ENCODE peak calls at places on chromosomes 16 and 17, in five cellular contexts. M is mucosa of descending colon, V is K562, L is heart right ventricle, N is GM23338. J is an unnamed sample.

GRCh38 chr17:54901230-54901847 is 687 bp downstream of the TOM1L1 start:
- DNase-seq in M (peak), V (peak), L (no peak), N (peak), J (no peak)

GRCh38 chr17:82602986-82603385 is 45.3 kb downstream of the WDR45B start:
- DNase-seq in M (no peak), V (no peak), L (no peak), N (no peak), J (no peak)

GRCh38 chr16:56281256-56281805 is 90.0 kb downstream of the GNAO1 start:
- DNase-seq in M (no peak), V (peak), L (no peak), N (peak), J (no peak)

GRCh38 chr16:1495281-1496262 is 2.4 kb downstream of the TELO2 start:
- DNase-seq in M (no peak), V (no peak), L (no peak), N (no peak), J (no peak)

GRCh38 chr16:54284931-54285413 is 1.6 kb downstream of the IRX3 start:
- DNase-seq in M (no peak), V (no peak), L (peak), N (peak), J (no peak)

GRCh38 chr16:48611329-48612137 is 1.6 kb upstream of the N4BP1 start:
- DNase-seq in M (peak), V (peak), L (no peak), N (peak), J (no peak)

GRCh38 chr17:30232015-30232821 is 3.3 kb downstream of the SLC6A4 start:
- DNase-seq in M (no peak), V (no peak), L (no peak), N (no peak), J (no peak)

GRCh38 chr17:67379251-67379630 is 2.2 kb downstream of the PITPNC1 start:
- DNase-seq in M (no peak), V (no peak), L (no peak), N (no peak), J (no peak)

GRCh38 chr17:35539659-35540026 is 2.2 kb upstream of the SLFN12L start:
- DNase-seq in M (no peak), V (no peak), L (no peak), N (peak), J (no peak)

GRCh38 chr17:65557349-65558310 is 3.8 kb downstream of the AXIN2 start:
- DNase-seq in M (peak), V (no peak), L (no peak), N (no peak), J (no peak)

GRCh38 chr17:74959826-74960738 is 12.5 kb downstream of the HID1 start:
- DNase-seq in M (no peak), V (peak), L (no peak), N (no peak), J (no peak)

GRCh38 chr16:2473999-2474876 is 689 bp upstream of the TBC1D24 start:
- DNase-seq in M (peak), V (peak), L (no peak), N (peak), J (no peak)

GRCh38 chr17:76670708-76671122 is 27.2 kb upstream of the ST6GALNAC1 start:
- DNase-seq in M (no peak), V (no peak), L (no peak), N (no peak), J (no peak)

GRCh38 chr17:44780161-44780560 is 21.4 kb downstream of the ADAM11 start:
- DNase-seq in M (no peak), V (no peak), L (no peak), N (no peak), J (no peak)

GRCh38 chr17:74325743-74326379 is at the start of gene KIF19:
- DNase-seq in M (peak), V (peak), L (peak), N (peak), J (no peak)

GRCh38 chr16:77599793-77600415 is 122.4 kb upstream of the NUDT7 start:
- DNase-seq in M (peak), V (peak), L (peak), N (peak), J (no peak)

GRCh38 chr17:45828171-45829133 is 16.2 kb upstream of the SPPL2C start:
- DNase-seq in M (no peak), V (no peak), L (no peak), N (no peak), J (no peak)

GRCh38 chr16:22955461-22956145 is 141.6 kb downstream of the HS3ST2 start:
- DNase-seq in M (no peak), V (no peak), L (no peak), N (no peak), J (no peak)

GRCh38 chr16:80375513-80375912 is 165.3 kb upstream of the DYNLRB2 start:
- DNase-seq in M (no peak), V (no peak), L (no peak), N (no peak), J (no peak)

GRCh38 chr17:80270104-80270503 is 9.5 kb downstream of the RNF213 start:
- DNase-seq in M (no peak), V (no peak), L (no peak), N (peak), J (no peak)

GRCh38 chr17:72390675-72391501 is 270.1 kb downstream of the SOX9 start:
- DNase-seq in M (no peak), V (no peak), L (no peak), N (no peak), J (no peak)

GRCh38 chr16:3143598-3144330 is 8.9 kb downstream of the ZNF213 start:
- DNase-seq in M (peak), V (no peak), L (peak), N (no peak), J (no peak)

GRCh38 chr17:32795339-32795979 is 81.5 kb downstream of the MYO1D start:
- DNase-seq in M (peak), V (no peak), L (no peak), N (no peak), J (no peak)

GRCh38 chr17:16980813-16981731 is 9.2 kb upstream of the TNFRSF13B start:
- DNase-seq in M (peak), V (no peak), L (no peak), N (no peak), J (no peak)

GRCh38 chr17:40646791-40647548 is 648 bp downstream of the SMARCE1 start:
- DNase-seq in M (no peak), V (peak), L (no peak), N (peak), J (no peak)

GRCh38 chr16:84464116-84464515 is 40.3 kb downstream of the MEAK7 start:
- DNase-seq in M (no peak), V (no peak), L (no peak), N (no peak), J (peak)

GRCh38 chr17:45935197-45935709 is 40.9 kb downstream of the MAPT start:
- DNase-seq in M (no peak), V (no peak), L (no peak), N (no peak), J (no peak)

GRCh38 chr17:7137182-7137943 is 22.7 kb upstream of the ASGR2 start:
- DNase-seq in M (no peak), V (no peak), L (no peak), N (no peak), J (peak)

GRCh38 chr17:55154101-55154500 is 110.7 kb upstream of the HLF start:
- DNase-seq in M (no peak), V (no peak), L (no peak), N (no peak), J (no peak)

GRCh38 chr16:68548947-68549346 is 9.9 kb downstream of the ZFP90 start:
- DNase-seq in M (no peak), V (no peak), L (no peak), N (no peak), J (no peak)

DNA sequence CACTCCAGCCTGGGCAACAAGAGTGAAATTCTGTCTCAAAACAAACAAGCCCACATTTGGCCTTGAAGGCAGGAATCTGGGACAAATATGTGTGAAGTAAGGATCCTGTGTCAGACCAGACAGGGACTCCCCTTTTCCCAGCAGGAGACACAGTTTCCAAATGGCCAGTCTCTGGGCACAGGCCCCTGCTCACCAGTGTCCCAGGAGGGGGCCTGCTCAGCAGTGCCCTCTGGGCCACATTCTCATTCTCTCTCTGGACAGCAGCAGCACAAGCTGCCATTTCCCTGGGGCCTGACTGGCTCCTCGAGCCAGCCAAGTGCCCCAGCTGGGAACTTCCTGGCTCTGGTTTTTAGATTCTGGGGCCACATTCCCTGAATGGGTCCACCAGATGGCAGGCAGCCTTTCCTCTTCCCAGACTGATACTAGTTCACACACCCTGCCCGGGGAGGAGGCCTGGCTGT is 11.7 kb upstream of the MNT start:
- DNase-seq in M (no peak), V (no peak), L (no peak), N (peak), J (peak)
- TF ChIP-seq CTCF in M (no peak), V (no peak), L (no peak), N (peak), J (no peak)

GRCh38 chr16:30186444-30186781 is 3.0 kb downstream of the CORO1A start:
- DNase-seq in M (no peak), V (no peak), L (no peak), N (no peak), J (no peak)
- H3K4me3 ChIP-seq in M (no peak), V (no peak), L (no peak), N (no peak), J (no peak)

DNA sequence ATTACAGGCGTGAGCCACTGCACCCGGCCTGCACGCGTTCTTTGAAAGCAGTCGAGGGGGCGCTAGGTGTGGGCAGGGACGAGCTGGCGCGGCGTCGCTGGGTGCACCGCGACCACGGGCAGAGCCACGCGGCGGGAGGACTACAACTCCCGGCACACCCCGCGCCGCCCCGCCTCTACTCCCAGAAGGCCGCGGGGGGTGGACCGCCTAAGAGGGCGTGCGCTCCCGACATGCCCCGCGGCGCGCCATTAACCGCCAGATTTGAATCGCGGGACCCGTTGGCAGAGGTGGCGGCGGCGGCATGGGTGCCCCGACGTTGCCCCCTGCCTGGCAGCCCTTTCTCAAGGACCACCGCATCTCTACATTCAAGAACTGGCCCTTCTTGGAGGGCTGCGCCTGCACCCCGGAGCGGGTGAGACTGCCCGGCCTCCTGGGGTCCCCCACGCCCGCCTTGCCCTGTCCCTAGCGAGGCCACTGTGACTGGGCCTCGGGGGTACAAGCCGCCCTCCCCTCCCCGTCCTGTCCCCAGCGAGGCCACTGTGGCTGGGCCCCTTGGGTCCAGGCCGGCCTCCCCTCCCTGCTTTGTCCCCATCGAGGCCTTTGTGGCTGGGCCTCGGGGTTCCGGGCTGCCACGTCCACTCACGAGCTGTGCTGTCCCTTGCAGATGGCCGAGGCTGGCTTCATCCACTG is at the start of gene BIRC5:
- DNase-seq in M (peak), V (peak), L (peak), N (peak), J (peak)
- TF ChIP-seq CTCF in M (no peak), V (no peak), L (no peak), N (peak), J (no peak)

DNA sequence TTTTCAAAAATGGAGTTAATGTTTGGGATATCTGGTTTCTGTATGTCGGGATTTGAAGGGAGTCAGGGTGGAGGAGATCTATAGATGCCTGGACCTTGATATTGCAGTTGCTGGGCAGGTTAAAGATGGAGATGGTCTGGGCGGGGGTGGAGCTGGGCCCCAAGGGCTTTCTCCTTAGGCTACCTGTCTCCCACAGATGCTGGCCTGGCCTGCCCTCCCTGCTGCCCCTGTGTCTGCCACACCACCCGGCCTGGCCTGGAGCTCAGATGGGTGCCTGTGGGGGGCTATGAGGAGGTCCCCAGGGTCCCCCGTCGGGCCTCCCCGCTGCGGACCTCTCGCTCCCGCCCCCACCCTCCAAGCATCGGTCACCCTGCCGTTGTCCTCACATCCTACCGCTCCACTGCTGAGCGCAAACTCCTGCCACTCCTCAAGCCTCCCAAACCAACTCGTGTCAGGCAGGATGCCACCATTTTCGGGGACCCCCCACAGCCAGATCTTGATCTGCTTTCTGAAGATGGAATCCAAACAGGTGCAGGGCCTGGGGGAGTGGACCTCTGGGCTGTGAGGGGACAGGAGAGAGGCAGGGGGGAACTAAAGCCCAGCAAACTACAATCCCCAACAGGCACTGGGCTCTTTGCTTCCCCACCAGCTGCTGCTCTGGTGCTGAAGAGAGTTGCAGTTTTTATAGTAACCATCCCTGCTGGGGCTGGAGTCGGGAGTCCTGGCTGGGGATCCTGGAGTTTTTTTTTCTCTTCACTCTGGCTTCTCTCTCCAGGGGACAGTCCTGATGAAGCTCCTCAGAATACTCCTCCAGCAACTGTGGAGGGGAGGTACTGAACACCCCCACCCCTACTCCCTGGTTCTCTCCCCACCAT is 2.9 kb downstream of the ARHGEF15 start:
- DNase-seq in M (no peak), V (no peak), L (no peak), N (no peak), J (no peak)
- H3K4me3 ChIP-seq in M (no peak), V (no peak), L (peak), N (no peak), J (no peak)

GRCh38 chr17:58491510-58492045 is 3.4 kb upstream of the HSF5 start:
- DNase-seq in M (no peak), V (no peak), L (no peak), N (no peak), J (no peak)

GRCh38 chr17:58492238-58493121 is 4.3 kb upstream of the HSF5 start:
- DNase-seq in M (no peak), V (peak), L (no peak), N (no peak), J (no peak)

GRCh38 chr17:58488428-58488890 is 251 bp upstream of the HSF5 start:
- DNase-seq in M (no peak), V (no peak), L (no peak), N (peak), J (no peak)

GRCh38 chr17:58484600-58484999 is 3.6 kb downstream of the HSF5 start:
- DNase-seq in M (no peak), V (no peak), L (no peak), N (no peak), J (no peak)

DNA sequence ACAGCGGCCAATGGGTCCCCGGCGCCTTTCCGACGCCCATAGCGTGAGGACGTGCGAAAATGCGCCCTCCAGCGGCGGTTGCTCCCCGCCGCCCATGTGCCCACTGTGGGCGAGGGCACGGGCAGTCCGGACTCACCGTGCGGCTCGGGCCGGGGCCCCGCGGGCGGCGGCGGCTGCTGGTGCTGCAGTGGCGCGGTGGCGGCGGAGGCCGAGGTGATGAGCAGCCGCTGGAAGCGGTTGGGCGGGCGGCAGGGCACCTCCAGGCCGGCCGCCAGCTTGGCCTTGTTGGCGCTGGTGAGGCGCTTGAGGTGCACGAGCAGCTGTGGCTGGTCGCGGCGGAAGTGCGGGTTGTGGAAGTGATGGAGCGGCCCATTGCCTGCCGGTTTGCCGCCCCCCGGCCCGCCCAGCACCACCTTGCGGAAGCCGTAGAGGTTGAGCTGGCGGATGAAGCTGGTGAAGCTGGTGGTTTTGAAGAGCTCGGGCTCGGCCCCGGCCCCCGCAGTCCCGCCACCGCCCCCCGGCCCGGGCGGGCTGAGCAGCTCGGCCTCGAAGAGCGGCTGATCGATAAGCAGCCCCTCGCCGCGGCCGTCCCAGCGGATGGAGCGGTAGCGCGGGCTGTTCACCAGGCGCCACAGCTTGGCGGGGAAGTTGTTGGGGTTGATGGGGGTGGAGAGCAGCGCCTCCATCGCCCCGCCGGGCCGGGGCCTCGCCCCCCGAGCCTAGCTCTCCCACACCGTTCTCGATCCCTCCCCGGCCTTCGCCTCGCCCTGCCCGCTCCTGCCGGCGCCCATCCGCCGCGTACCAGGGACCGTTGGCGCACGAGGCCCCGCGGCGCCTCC is at the start of gene HSF5:
- DNase-seq in M (peak), V (no peak), L (no peak), N (peak), J (no peak)
- TF ChIP-seq CTCF in M (no peak), V (no peak), L (no peak), N (peak), J (no peak)

J was measured in tibial artery.